ENCODE peak calls at places on chromosomes 5 and 9, in eight cellular contexts. Y, P, S, M, I, A, N and W are unnamed samples.
A peak's percentile ranks its signal among the peaks of the same experiment; 100 is the strongest.

GRCh38 chr9:104776787-104777186 is 12.9 kb downstream of the NIPSNAP3B start:
- DNase-seq in S (no peak), A (no peak), N (no peak), M (peak; percentile 50), I (no peak), Y (no peak), P (no peak), W (peak; percentile 53)

GRCh38 chr5:163790497-163790896 is 285.1 kb downstream of the MAT2B start:
- DNase-seq in P (no peak), N (no peak), I (no peak), Y (no peak), A (no peak), M (peak; percentile 43), S (no peak), W (no peak)

GRCh38 chr5:20956134-20956533 is 968.1 kb upstream of the CDH18 start:
- DNase-seq in P (no peak), M (no peak), I (no peak), S (no peak), A (no peak), N (no peak), Y (no peak), W (no peak)

GRCh38 chr9:101566904-101567724 is 27.7 kb downstream of the PPP3R2 start:
- DNase-seq in Y (no peak), I (no peak), N (no peak), M (peak; percentile 64), S (no peak), P (no peak), A (peak; percentile 19), W (peak; percentile 39)

GRCh38 chr5:6674421-6674820 is 38.8 kb upstream of the TENT4A start:
- DNase-seq in A (no peak), I (no peak), N (no peak), P (no peak), M (no peak), Y (no peak), S (no peak), W (no peak)

GRCh38 chr5:6525910-6526309 is 77.3 kb downstream of the UBE2QL1 start:
- DNase-seq in Y (no peak), M (no peak), N (no peak), A (no peak), S (no peak), P (no peak), I (peak; percentile 46), W (no peak)

GRCh38 chr5:179792612-179793469 is 945 bp upstream of the LTC4S start:
- DNase-seq in I (no peak), Y (no peak), M (no peak), S (no peak), P (no peak), N (no peak), A (no peak), W (peak; percentile 37)

GRCh38 chr9:16180091-16180490 is 627.2 kb downstream of the CCDC171 start:
- DNase-seq in Y (no peak), P (no peak), M (no peak), A (no peak), N (no peak), S (no peak), I (no peak), W (peak; percentile 28)

GRCh38 chr9:81798606-81799005 is 109.3 kb upstream of the TLE1 start:
- DNase-seq in M (no peak), S (no peak), I (no peak), A (no peak), Y (no peak), N (no peak), P (no peak), W (peak; percentile 63)

GRCh38 chr5:40916213-40916612 is 6.9 kb downstream of the C7 start:
- DNase-seq in S (no peak), M (no peak), P (no peak), A (no peak), N (no peak), Y (no peak), I (no peak), W (no peak)

GRCh38 chr5:95241-95980 is 3.4 kb downstream of the PLEKHG4B start:
- DNase-seq in I (no peak), N (no peak), M (no peak), P (no peak), A (no peak), Y (no peak), S (peak; percentile 37), W (no peak)

GRCh38 chr5:168656633-168657032 is 77.5 kb upstream of the PANK3 start:
- DNase-seq in Y (no peak), A (no peak), S (no peak), M (peak; percentile 27), P (no peak), I (no peak), N (no peak), W (peak; percentile 91)

GRCh38 chr9:134258828-134259546 is 67.3 kb upstream of the RXRA start:
- DNase-seq in I (peak; percentile 36), Y (no peak), P (no peak), N (no peak), A (no peak), S (no peak), M (no peak), W (no peak)

GRCh38 chr9:36400332-36401178 is 486 bp upstream of the RNF38 start:
- DNase-seq in S (peak; percentile 94), Y (peak; percentile 94), M (peak; percentile 83), A (peak; percentile 48), P (peak; percentile 38), N (peak; percentile 82), I (peak; percentile 87), W (peak; percentile 72)

DNA sequence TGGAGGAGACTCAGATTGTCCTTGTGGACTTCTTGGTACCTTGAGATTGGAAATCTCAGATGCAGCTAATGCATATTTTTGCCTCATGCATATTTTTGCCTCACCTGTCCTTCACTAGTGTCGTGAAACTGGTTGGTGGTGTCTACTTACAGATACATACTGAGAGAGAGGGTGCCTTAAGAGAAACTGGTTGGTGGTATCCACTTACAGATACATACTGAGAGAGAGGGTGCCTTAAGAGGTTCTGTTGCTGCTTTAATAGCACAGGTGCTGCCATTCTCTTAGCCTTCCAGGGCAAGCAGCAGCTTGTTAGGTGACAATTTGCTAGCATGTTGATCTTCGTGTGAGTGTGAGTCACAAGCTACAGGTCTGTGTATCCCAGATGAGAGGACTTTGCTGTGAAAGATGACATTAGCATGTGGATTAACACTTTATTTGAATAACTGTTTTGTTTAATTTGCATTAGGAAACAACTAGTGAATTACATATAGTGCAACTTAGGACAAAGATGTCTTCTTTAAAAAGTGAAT is 1.4 kb downstream of the PTTG1 start:
- DNase-seq in I (no peak), P (no peak), S (no peak), A (no peak), N (no peak), M (no peak), Y (no peak), W (no peak)
- H3K4me3 ChIP-seq in I (no peak overlapping the region), P (no peak overlapping the region), S (no peak overlapping the region), A (peak overlapping the region; percentile 54), N (no peak overlapping the region), M (peak overlapping the region; percentile 70), Y (peak overlapping the region; percentile 87), W (peak overlapping the region; percentile 73)

GRCh38 chr9:1284727-1285126 is 234.6 kb downstream of the DMRT2 start:
- DNase-seq in Y (no peak), I (no peak), N (no peak), P (no peak), A (no peak), S (no peak), M (no peak), W (no peak)

DNA sequence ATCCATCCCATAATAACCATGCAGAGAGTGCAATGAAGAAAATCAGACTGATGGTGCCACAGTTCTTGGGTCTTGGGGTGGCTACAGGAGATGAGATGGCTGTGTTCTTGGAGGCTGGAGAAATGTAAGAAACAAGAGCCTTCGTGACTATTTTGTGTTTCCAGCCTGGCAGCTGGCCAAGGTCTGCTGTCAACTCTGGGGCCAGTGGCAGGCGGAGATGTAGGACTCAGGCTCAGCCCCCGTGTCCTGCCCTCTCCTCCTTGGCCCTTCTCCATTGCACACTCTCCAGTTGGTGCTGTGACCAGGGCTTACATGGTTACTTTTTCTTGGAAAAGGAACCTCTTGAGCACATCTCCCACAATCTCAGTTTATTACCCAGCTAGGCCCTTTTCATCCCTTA is 235.4 kb downstream of the DMRT2 start:
- DNase-seq in A (no peak), I (no peak), S (no peak), M (no peak), Y (no peak), N (no peak), P (no peak), W (no peak)
- TF ChIP-seq CTCF in A (no peak), I (no peak), S (no peak), M (no peak), Y (no peak), N (no peak), P (no peak), W (no peak)

DNA sequence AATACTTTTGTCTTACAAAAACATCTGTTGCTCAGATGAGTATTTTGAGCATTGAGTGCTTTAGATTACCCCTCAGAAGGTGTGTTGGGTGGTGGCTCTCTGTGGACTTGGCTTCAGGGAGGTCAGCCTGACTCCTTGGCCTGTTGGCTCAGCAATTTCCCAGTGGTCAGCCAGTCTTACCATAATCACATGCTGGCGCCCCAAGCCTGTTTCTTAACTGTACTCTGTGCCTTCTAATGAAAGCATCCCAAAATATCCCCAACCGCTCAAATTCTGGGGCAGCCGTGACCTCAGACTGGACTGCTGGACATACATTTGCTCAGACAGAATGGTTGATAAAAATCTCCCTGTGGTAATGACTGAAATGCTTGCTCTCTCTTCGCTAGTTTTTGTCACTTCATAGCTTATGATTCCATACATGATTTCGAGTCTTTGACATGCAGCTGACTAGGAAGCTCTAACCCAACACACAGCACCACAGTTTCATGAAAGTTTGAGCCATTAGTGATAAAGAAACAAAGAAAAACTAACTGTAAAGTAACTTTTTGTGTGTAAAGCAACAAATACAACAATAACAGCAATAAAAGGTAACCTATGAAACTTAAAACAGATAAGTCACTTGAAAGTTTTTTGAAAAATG is 562.2 kb upstream of the MEF2C start:
- DNase-seq in N (no peak), I (no peak), M (no peak), Y (no peak), A (no peak), S (no peak), P (no peak), W (no peak)
- H3K4me3 ChIP-seq in N (no peak overlapping the region), I (no peak overlapping the region), M (no peak overlapping the region), Y (peak overlapping the region; percentile 21), A (no peak overlapping the region), S (no peak overlapping the region), P (no peak overlapping the region), W (no peak overlapping the region)

DNA sequence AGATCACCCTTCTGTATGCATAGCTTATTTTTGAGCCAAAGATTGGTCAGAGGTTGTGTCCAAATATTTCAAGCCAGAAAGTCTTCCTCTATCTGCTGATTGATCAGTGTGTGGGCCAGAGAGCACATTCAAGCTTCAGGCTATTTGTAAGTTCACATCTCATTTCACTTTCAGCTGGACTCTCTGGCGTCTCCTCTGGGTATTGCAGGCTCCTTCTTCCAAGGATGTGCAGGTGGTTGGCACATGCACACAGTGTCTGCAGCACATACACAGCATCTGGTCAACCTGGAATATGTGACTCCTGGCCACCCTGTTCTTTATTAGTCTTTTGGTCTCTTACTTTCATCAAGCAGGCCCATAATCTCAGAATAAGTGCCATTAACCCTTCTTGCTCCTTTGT is 516.1 kb downstream of the ANXA1 start:
- DNase-seq in A (no peak), I (no peak), S (no peak), M (no peak), Y (no peak), P (no peak), N (no peak), W (no peak)
- TF ChIP-seq CTCF in A (peak; percentile 20), I (no peak), S (no peak), M (no peak), Y (peak; percentile 35), P (no peak), N (no peak), W (peak; percentile 32)